ENCODE peak calls at places on chromosomes 7 and 10, in five cellular contexts. D, I, M, Q and Z are unnamed samples.

GRCh38 chr10:103493911-103494877 is 689 bp downstream of the NEURL1 start:
- DNase-seq in D (no peak), I (peak; percentile 10), Q (peak; percentile 38), M (no peak), Z (no peak)

GRCh38 chr7:144468990-144469732 is 65.7 kb upstream of the NOBOX start:
- DNase-seq in Q (no peak), I (no peak), M (peak; percentile 39), D (no peak), Z (no peak)

GRCh38 chr7:77467453-77467852 is 51.3 kb upstream of the GSAP start:
- DNase-seq in I (no peak), Q (no peak), D (no peak), M (peak; percentile 39), Z (peak; percentile 24)

GRCh38 chr7:143217806-143218205 is 4.0 kb upstream of the TAS2R40 start:
- DNase-seq in D (no peak), I (no peak), M (no peak), Q (no peak), Z (no peak)

GRCh38 chr10:59173414-59173813 is 3.0 kb upstream of the PHYHIPL start:
- DNase-seq in D (no peak), M (no peak), Q (no peak), I (no peak), Z (no peak)

GRCh38 chr10:103845983-103846382 is 9.4 kb downstream of the SH3PXD2A start:
- DNase-seq in M (no peak), D (no peak), Q (no peak), I (peak; percentile 10), Z (no peak)

GRCh38 chr10:4596951-4597350 is 229.1 kb upstream of the AKR1E2 start:
- DNase-seq in M (no peak), Q (no peak), I (no peak), D (no peak), Z (no peak)

GRCh38 chr7:142927949-142928348 is 5.6 kb downstream of the TRPV5 start:
- DNase-seq in D (no peak), Q (no peak), M (no peak), I (no peak), Z (no peak)

GRCh38 chr10:102675887-102676616 is 31.8 kb downstream of the TRIM8 start:
- DNase-seq in D (no peak), M (peak; percentile 91), I (no peak), Q (no peak), Z (peak; percentile 61)

GRCh38 chr7:103594186-103594585 is 148.2 kb upstream of the SLC26A5 start:
- DNase-seq in M (no peak), I (no peak), Q (no peak), D (no peak), Z (no peak)

GRCh38 chr7:79329464-79329863 is 124.0 kb downstream of the MAGI2 start:
- DNase-seq in M (no peak), Q (no peak), I (no peak), D (no peak), Z (no peak)

GRCh38 chr10:28954211-28954610 is 276.9 kb downstream of the BAMBI start:
- DNase-seq in Q (no peak), D (no peak), I (no peak), M (no peak), Z (no peak)

GRCh38 chr10:7333995-7334964 is 76.6 kb downstream of the SFMBT2 start:
- DNase-seq in D (no peak), Q (no peak), M (peak; percentile 79), I (no peak), Z (no peak)

GRCh38 chr10:95573953-95574604 is 12.9 kb upstream of the SORBS1 start:
- DNase-seq in Q (no peak), I (no peak), M (no peak), D (no peak), Z (no peak)

GRCh38 chr7:51234609-51235308 is 81.8 kb downstream of the COBL start:
- DNase-seq in Q (no peak), M (no peak), I (no peak), D (no peak), Z (no peak)

GRCh38 chr7:158325530-158326381 is 261.9 kb downstream of the PTPRN2 start:
- DNase-seq in M (no peak), I (no peak), D (no peak), Q (no peak), Z (peak; percentile 32)

GRCh38 chr7:511476-512145 is 8.0 kb downstream of the PDGFA start:
- DNase-seq in M (no peak), I (no peak), Q (no peak), D (no peak), Z (no peak)

GRCh38 chr7:23530355-23530754 is 1.4 kb downstream of the TRA2A start:
- DNase-seq in D (no peak), M (peak; percentile 38), Q (peak; percentile 22), I (no peak), Z (peak; percentile 27)

GRCh38 chr10:73043766-73044377 is 52.8 kb downstream of the P4HA1 start:
- DNase-seq in I (no peak), D (no peak), Q (no peak), M (peak; percentile 8), Z (no peak)

GRCh38 chr7:99860281-99861127 is 16.3 kb downstream of the OR2AE1 start:
- DNase-seq in Q (no peak), D (no peak), M (peak; percentile 56), I (no peak), Z (no peak)

GRCh38 chr10:113438660-113439059 is 114.2 kb upstream of the HABP2 start:
- DNase-seq in Q (no peak), M (no peak), I (no peak), D (no peak), Z (no peak)

GRCh38 chr10:77087406-77087805 is 550.2 kb downstream of the KCNMA1 start:
- DNase-seq in Q (no peak), D (no peak), I (no peak), M (no peak), Z (no peak)

GRCh38 chr10:89295597-89295996 is 6.2 kb upstream of the IFIT2 start:
- DNase-seq in I (no peak), D (no peak), Q (no peak), M (peak; percentile 74), Z (no peak)

GRCh38 chr7:69769826-69770225 is 171.6 kb downstream of the AUTS2 start:
- DNase-seq in M (no peak), D (no peak), I (no peak), Q (no peak), Z (no peak)

GRCh38 chr10:83736008-83736407 is 403.3 kb upstream of the GHITM start:
- DNase-seq in I (no peak), Q (no peak), M (no peak), D (no peak), Z (no peak)

GRCh38 chr10:46545861-46546590 is 10.4 kb downstream of the GPRIN2 start:
- DNase-seq in I (no peak), M (no peak), D (no peak), Q (no peak), Z (no peak)